ENCODE peak calls at places on chromosomes 6 and 20, in nine cellular contexts. E, L, G, R, K, T, S, H and A are unnamed samples. For H3K27me3, the result is how much of the 10 kb centered on the place peaks cover.

GRCh38 chr6:43070028-43070632 is 6.0 kb upstream of the PTK7 start:
- DNase-seq in E (no peak), L (no peak), G (peak), R (no peak), K (peak), T (no peak), S (peak), H (no peak), A (peak)

GRCh38 chr20:19231359-19232035 is 19.1 kb downstream of the SLC24A3 start:
- DNase-seq in E (no peak), L (no peak), G (no peak), R (no peak), K (no peak), T (no peak), S (no peak), H (peak), A (no peak)

GRCh38 chr20:36768768-36769430 is 4.7 kb downstream of the DSN1 start:
- DNase-seq in E (no peak), L (no peak), G (no peak), R (no peak), K (no peak), T (peak), S (no peak), H (no peak), A (no peak)

GRCh38 chr20:59371429-59371828 is 71.0 kb downstream of the EDN3 start:
- DNase-seq in E (no peak), L (no peak), G (no peak), R (no peak), K (no peak), T (peak), S (no peak), H (no peak), A (no peak)

GRCh38 chr6:134956676-134957075 is 6.8 kb upstream of the ALDH8A1 start:
- DNase-seq in E (no peak), L (no peak), G (no peak), R (no peak), K (no peak), T (no peak), S (no peak), H (no peak), A (no peak)

GRCh38 chr20:31751126-31751525 is 12.0 kb downstream of the TPX2 start:
- DNase-seq in E (no peak), L (no peak), G (peak), R (peak), K (no peak), T (no peak), S (no peak), H (no peak), A (no peak)

GRCh38 chr20:12942123-12942522 is 66.6 kb upstream of the SPTLC3 start:
- DNase-seq in E (no peak), L (no peak), G (no peak), R (no peak), K (no peak), T (no peak), S (no peak), H (no peak), A (no peak)

GRCh38 chr20:49656304-49656703 is 57.4 kb downstream of the B4GALT5 start:
- DNase-seq in E (no peak), L (no peak), G (peak), R (no peak), K (no peak), T (no peak), S (no peak), H (no peak), A (no peak)

GRCh38 chr6:156840136-156840535 is 63.0 kb downstream of the ARID1B start:
- DNase-seq in E (no peak), L (no peak), G (no peak), R (no peak), K (no peak), T (no peak), S (no peak), H (no peak), A (no peak)

GRCh38 chr20:38135641-38136420 is 29.2 kb downstream of the TGM2 start:
- DNase-seq in E (no peak), L (peak), G (no peak), R (no peak), K (no peak), T (no peak), S (no peak), H (peak), A (no peak)

GRCh38 chr20:51404297-51405060 is 138.0 kb downstream of the NFATC2 start:
- DNase-seq in E (no peak), L (no peak), G (peak), R (peak), K (no peak), T (peak), S (no peak), H (no peak), A (peak)

GRCh38 chr20:8438748-8439147 is 306.7 kb downstream of the PLCB1 start:
- DNase-seq in E (no peak), L (no peak), G (no peak), R (no peak), K (no peak), T (no peak), S (no peak), H (no peak), A (no peak)

GRCh38 chr20:37396520-37397075 is 50.7 kb downstream of the SRC start:
- DNase-seq in E (no peak), L (no peak), G (no peak), R (no peak), K (no peak), T (no peak), S (peak), H (no peak), A (no peak)

GRCh38 chr20:48750941-48751620 is 76.7 kb downstream of the PREX1 start:
- DNase-seq in E (no peak), L (peak), G (peak), R (no peak), K (no peak), T (peak), S (peak), H (no peak), A (peak)

GRCh38 chr20:18567739-18568091 is 483 bp downstream of the SMIM26 start:
- DNase-seq in E (no peak), L (no peak), G (no peak), R (no peak), K (no peak), T (no peak), S (no peak), H (no peak), A (no peak)

GRCh38 chr6:96626749-96627353 is 63.9 kb downstream of the FHL5 start:
- DNase-seq in E (no peak), L (no peak), G (peak), R (no peak), K (no peak), T (no peak), S (peak), H (no peak), A (peak)

GRCh38 chr6:156060013-156060412 is 604.4 kb upstream of the NOX3 start:
- DNase-seq in E (no peak), L (no peak), G (no peak), R (no peak), K (no peak), T (no peak), S (no peak), H (no peak), A (no peak)

GRCh38 chr20:8255945-8256632 is 124.0 kb downstream of the PLCB1 start:
- DNase-seq in E (no peak), L (no peak), G (no peak), R (no peak), K (no peak), T (no peak), S (no peak), H (no peak), A (no peak)

GRCh38 chr20:1003920-1004697 is 2.0 kb upstream of the RSPO4 start:
- DNase-seq in E (no peak), L (no peak), G (no peak), R (no peak), K (no peak), T (no peak), S (no peak), H (peak), A (no peak)

GRCh38 chr20:54643761-54644160 is 168.4 kb downstream of the DOK5 start:
- DNase-seq in E (no peak), L (peak), G (peak), R (peak), K (no peak), T (no peak), S (no peak), H (no peak), A (no peak)

GRCh38 chr20:4060856-4061440 is 45.6 kb upstream of the RNF24 start:
- DNase-seq in E (no peak), L (no peak), G (no peak), R (no peak), K (no peak), T (no peak), S (no peak), H (peak), A (no peak)

GRCh38 chr6:43454290-43455033 is 886 bp downstream of the DLK2 start:
- DNase-seq in E (peak), L (peak), G (peak), R (peak), K (peak), T (peak), S (peak), H (peak), A (peak)

GRCh38 chr6:72740135-72740534 is 118.3 kb downstream of the KCNQ5 start:
- DNase-seq in E (no peak), L (no peak), G (no peak), R (peak), K (no peak), T (no peak), S (no peak), H (no peak), A (no peak)

GRCh38 chr20:39676857-39677351 is 714.8 kb downstream of the DHX35 start:
- DNase-seq in E (no peak), L (no peak), G (no peak), R (no peak), K (no peak), T (no peak), S (no peak), H (no peak), A (peak)

GRCh38 chr6:162262466-162263196 is 464.9 kb downstream of the PRKN start:
- DNase-seq in E (no peak), L (no peak), G (no peak), R (no peak), K (no peak), T (no peak), S (no peak), H (no peak), A (no peak)

GRCh38 chr6:82067021-82067420 is 180.5 kb downstream of the IBTK start:
- DNase-seq in E (no peak), L (no peak), G (no peak), R (no peak), K (no peak), T (peak), S (no peak), H (no peak), A (no peak)

GRCh38 chr6:93676506-93676905 is 257.1 kb upstream of the EPHA7 start:
- DNase-seq in E (no peak), L (no peak), G (no peak), R (no peak), K (no peak), T (no peak), S (no peak), H (no peak), A (no peak)

GRCh38 chr20:49615401-49616153 is 47.6 kb upstream of the PTGIS start:
- DNase-seq in E (no peak), L (peak), G (no peak), R (no peak), K (peak), T (peak), S (peak), H (no peak), A (peak)

GRCh38 chr6:35896228-35896627 is 24.7 kb downstream of the SRPK1 start:
- DNase-seq in E (no peak), L (no peak), G (no peak), R (no peak), K (no peak), T (no peak), S (no peak), H (no peak), A (no peak)

GRCh38 chr6:138162947-138163569 is 1.3 kb downstream of the ARFGEF3 start:
- DNase-seq in E (no peak), L (no peak), G (no peak), R (no peak), K (no peak), T (no peak), S (no peak), H (no peak), A (no peak)

GRCh38 chr6:73878403-73878802 is 182.4 kb downstream of the CD109 start:
- DNase-seq in E (no peak), L (no peak), G (no peak), R (no peak), K (no peak), T (no peak), S (no peak), H (no peak), A (no peak)

DNA sequence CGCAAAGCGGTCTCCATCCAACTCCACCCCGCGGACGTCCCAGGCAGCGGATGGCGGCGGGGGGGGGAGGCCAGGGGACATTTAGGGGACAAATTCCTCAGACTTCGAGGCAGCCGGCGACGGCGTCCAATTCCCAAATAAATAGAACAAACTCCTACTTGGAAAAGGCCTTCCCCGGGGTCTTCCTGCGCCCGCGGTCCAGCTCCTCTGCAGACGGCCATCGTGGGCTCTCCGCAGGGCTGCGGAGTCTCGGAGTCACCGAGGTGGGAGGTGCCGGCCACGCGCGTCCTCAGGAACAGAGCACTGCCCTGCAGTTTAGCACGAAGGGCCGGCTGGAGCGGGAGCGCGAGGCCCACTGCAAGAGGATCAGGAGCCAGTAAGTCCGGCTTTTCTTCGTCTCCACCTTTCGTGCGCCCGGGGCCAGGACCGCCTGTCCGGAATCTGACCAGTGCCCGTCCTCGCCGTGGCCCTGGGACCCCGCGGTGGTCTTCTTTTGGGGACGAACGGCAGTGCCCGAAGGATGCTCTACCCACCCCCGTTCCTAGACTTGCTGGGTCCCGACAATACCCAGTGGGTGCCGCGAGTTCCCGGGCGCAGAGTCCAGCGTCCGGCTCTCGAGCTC is 1.4 kb downstream of the BHLHE23 start:
- DNase-seq in E (no peak), L (no peak), G (no peak), R (no peak), K (no peak), T (no peak), S (peak), H (no peak), A (no peak)
- H3K27me3 ChIP-seq in E (half or more), L (under half), G (half or more), R (half or more), K (under half), T (half or more), S (half or more), H (half or more), A (under half)

GRCh38 chr20:57106030-57106682 is 160.3 kb downstream of the BMP7 start:
- DNase-seq in E (no peak), L (no peak), G (no peak), R (no peak), K (no peak), T (no peak), S (peak), H (no peak), A (no peak)

GRCh38 chr20:57107208-57107607 is 159.2 kb downstream of the BMP7 start:
- DNase-seq in E (no peak), L (no peak), G (no peak), R (no peak), K (no peak), T (no peak), S (no peak), H (no peak), A (no peak)

GRCh38 chr20:57104711-57105110 is 161.7 kb downstream of the BMP7 start:
- DNase-seq in E (no peak), L (no peak), G (no peak), R (no peak), K (no peak), T (no peak), S (no peak), H (no peak), A (no peak)

GRCh38 chr20:57108218-57108617 is 158.2 kb downstream of the BMP7 start:
- DNase-seq in E (no peak), L (no peak), G (no peak), R (no peak), K (no peak), T (no peak), S (no peak), H (no peak), A (no peak)

DNA sequence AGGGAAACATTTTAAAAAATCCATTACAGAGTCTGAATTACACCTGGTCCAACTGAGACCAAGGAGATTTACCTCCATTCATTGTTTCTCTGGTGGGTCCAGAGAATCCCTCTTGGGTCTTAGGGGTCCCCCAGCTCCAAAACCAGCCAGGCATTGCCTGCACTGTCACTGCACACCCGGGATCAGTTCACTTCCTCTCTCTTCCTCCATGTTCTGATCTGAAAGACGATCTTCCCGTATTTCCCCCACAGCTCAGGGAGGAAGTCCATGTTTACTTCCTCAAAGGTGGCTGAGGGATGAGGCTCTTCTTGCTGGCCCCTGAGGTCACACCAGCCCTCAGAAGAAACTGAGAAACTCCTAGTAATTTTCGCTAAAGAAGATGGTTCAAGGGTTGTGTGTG is 159.7 kb downstream of the BMP7 start:
- DNase-seq in E (no peak), L (no peak), G (no peak), R (no peak), K (no peak), T (no peak), S (no peak), H (no peak), A (no peak)
- H3K27me3 ChIP-seq in E (under half), L (under half), G (under half), R (under half), K (half or more), T (under half), S (under half), H (under half), A (under half)

DNA sequence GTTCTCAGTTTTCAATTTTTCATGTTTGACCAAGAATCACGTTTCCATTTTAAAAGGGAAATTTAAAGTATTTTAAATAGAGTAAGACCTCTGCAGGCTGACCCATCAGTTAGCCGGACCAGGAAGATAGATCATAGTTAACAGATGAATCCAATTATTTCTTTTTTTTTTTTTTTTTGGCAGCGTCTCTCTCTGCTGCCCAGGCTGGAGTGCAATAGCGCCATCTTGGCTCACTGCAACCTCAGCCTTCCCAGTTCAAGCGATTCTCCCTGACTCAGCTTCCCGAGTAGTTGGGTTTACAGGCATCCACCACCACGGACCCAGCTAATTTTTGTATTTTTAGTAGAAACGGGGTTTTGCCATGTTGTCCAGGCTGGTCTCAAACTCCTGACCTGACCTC is 256.7 kb upstream of the CNR1 start:
- DNase-seq in E (no peak), L (no peak), G (no peak), R (no peak), K (no peak), T (peak), S (no peak), H (no peak), A (no peak)
- H3K27me3 ChIP-seq in E (under half), L (under half), G (under half), R (under half), K (under half), T (under half), S (under half), H (under half), A (under half)

DNA sequence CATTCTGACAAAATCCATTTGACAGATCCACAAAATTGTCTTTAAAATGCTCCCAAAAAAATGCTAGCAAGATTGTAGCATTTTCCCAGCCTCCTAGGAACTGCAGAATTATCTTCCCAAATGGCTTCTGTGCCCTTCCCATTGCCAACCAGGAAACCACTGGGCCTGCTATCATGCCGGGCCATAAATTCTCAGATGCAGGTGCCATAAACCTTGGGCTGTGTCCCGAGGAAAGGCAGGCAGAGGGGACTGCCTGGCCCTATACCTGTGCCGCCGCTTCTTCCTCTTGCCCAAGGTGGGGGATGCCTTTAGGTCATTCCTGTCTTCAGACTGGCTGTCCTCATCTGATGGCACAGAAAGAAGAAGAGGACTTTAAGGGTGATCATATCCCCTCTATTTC is 2.8 kb downstream of the VSX1 start:
- DNase-seq in E (no peak), L (no peak), G (no peak), R (no peak), K (no peak), T (no peak), S (no peak), H (no peak), A (peak)
- H3K27me3 ChIP-seq in E (half or more), L (under half), G (half or more), R (half or more), K (under half), T (half or more), S (half or more), H (under half), A (under half)

GRCh38 chr6:34150766-34151165 is 4.9 kb upstream of the GRM4 start:
- DNase-seq in E (peak), L (peak), G (no peak), R (no peak), K (no peak), T (no peak), S (peak), H (peak), A (no peak)

GRCh38 chr6:34149831-34150400 is 4.0 kb upstream of the GRM4 start:
- DNase-seq in E (peak), L (peak), G (no peak), R (no peak), K (no peak), T (no peak), S (peak), H (peak), A (no peak)

GRCh38 chr6:34152806-34153565 is 7.1 kb upstream of the GRM4 start:
- DNase-seq in E (peak), L (peak), G (no peak), R (no peak), K (no peak), T (no peak), S (peak), H (peak), A (no peak)

GRCh38 chr6:34151321-34152041 is 5.6 kb upstream of the GRM4 start:
- DNase-seq in E (peak), L (peak), G (no peak), R (no peak), K (no peak), T (no peak), S (peak), H (peak), A (no peak)

GRCh38 chr6:34152042-34152524 is 6.2 kb upstream of the GRM4 start:
- DNase-seq in E (peak), L (peak), G (no peak), R (no peak), K (no peak), T (no peak), S (peak), H (peak), A (no peak)
- H3K27me3 ChIP-seq in E (half or more), L (under half), G (half or more), R (under half), K (under half), T (under half), S (under half), H (under half), A (under half)

GRCh38 chr20:46423342-46423741 is 16.9 kb upstream of the ELMO2 start:
- DNase-seq in E (no peak), L (no peak), G (no peak), R (no peak), K (no peak), T (no peak), S (peak), H (no peak), A (no peak)
- H3K27me3 ChIP-seq in E (under half), L (under half), G (under half), R (under half), K (half or more), T (under half), S (under half), H (under half), A (under half)